ENCODE peak calls at places on chromosomes 3 and 15, in six cellular contexts. G, Q, J, R, M and N are unnamed samples.
A peak's percentile ranks its signal among the peaks of the same experiment; 100 is the strongest.

GRCh38 chr3:153658151-153658550 is 463.0 kb upstream of the ARHGEF26 start:
- DNase-seq in G (no peak), Q (peak; percentile 13), J (no peak), R (no peak), M (no peak), N (no peak)

GRCh38 chr3:50364573-50365079 is 5.3 kb upstream of the TMEM115 start:
- DNase-seq in G (no peak), Q (no peak), J (no peak), R (peak; percentile 61), M (no peak), N (no peak)

GRCh38 chr15:32870240-32871033 is 152.6 kb downstream of the GREM1 start:
- DNase-seq in G (no peak), Q (no peak), J (no peak), R (no peak), M (no peak), N (peak; percentile 24)

GRCh38 chr3:98558100-98558499 is 26.3 kb downstream of the GPR15 start:
- DNase-seq in G (no peak), Q (no peak), J (no peak), R (no peak), M (no peak), N (no peak)

GRCh38 chr3:36954452-36955134 is 9.7 kb upstream of the TRANK1 start:
- DNase-seq in G (no peak), Q (no peak), J (no peak), R (no peak), M (no peak), N (no peak)

GRCh38 chr3:45088543-45088942 is 57.6 kb downstream of the CDCP1 start:
- DNase-seq in G (no peak), Q (no peak), J (no peak), R (no peak), M (no peak), N (no peak)

GRCh38 chr15:42502472-42502871 is 7.0 kb downstream of the SNAP23 start:
- DNase-seq in G (no peak), Q (no peak), J (no peak), R (no peak), M (no peak), N (no peak)

GRCh38 chr3:99674086-99674789 is 35.8 kb downstream of the COL8A1 start:
- DNase-seq in G (no peak), Q (no peak), J (no peak), R (no peak), M (no peak), N (no peak)

GRCh38 chr3:111106993-111107392 is 35.4 kb downstream of the NECTIN3 start:
- DNase-seq in G (no peak), Q (no peak), J (no peak), R (no peak), M (no peak), N (no peak)

GRCh38 chr15:54850101-54850500 is 346.6 kb downstream of the RSL24D1 start:
- DNase-seq in G (no peak), Q (no peak), J (no peak), R (no peak), M (no peak), N (no peak)

GRCh38 chr15:101027920-101028319 is 108.8 kb downstream of the LRRK1 start:
- DNase-seq in G (no peak), Q (no peak), J (no peak), R (peak; percentile 5), M (no peak), N (no peak)

GRCh38 chr3:46883252-46884185 is 6.0 kb downstream of the PTH1R start:
- DNase-seq in G (peak; percentile 17), Q (peak; percentile 79), J (no peak), R (no peak), M (no peak), N (no peak)

GRCh38 chr3:150275946-150276345 is 132.2 kb upstream of the TSC22D2 start:
- DNase-seq in G (no peak), Q (no peak), J (no peak), R (no peak), M (no peak), N (no peak)

GRCh38 chr15:65460948-65461347 is 38.2 kb upstream of the IGDCC4 start:
- DNase-seq in G (peak; percentile 33), Q (no peak), J (no peak), R (no peak), M (no peak), N (no peak)

GRCh38 chr3:172658344-172659245 is 52.3 kb downstream of the NCEH1 start:
- DNase-seq in G (no peak), Q (no peak), J (no peak), R (peak; percentile 17), M (no peak), N (peak; percentile 65)

GRCh38 chr3:171267089-171267488 is 193.1 kb downstream of the TNIK start:
- DNase-seq in G (no peak), Q (no peak), J (no peak), R (no peak), M (no peak), N (no peak)

GRCh38 chr3:557972-558371 is 361.4 kb downstream of the CHL1 start:
- DNase-seq in G (no peak), Q (no peak), J (no peak), R (no peak), M (no peak), N (no peak)

GRCh38 chr3:123085293-123085949 is 18.6 kb downstream of the PDIA5 start:
- DNase-seq in G (no peak), Q (no peak), J (no peak), R (no peak), M (no peak), N (no peak)